ENCODE peak calls at places on chromosomes 6 and 20, in nine cellular contexts. Z, J, Q, R, B, N, K, P and S are unnamed samples. For H3K36me3, the result is how much of the 10 kb centered on the place peaks cover.

GRCh38 chr20:18585134-18585533 is 2.7 kb upstream of the DTD1 start:
- DNase-seq in Z (no peak), J (no peak), Q (no peak), R (peak), B (peak), N (no peak), K (no peak), P (no peak), S (peak)

GRCh38 chr6:170007468-170008240 is 256.2 kb downstream of the ERMARD start:
- DNase-seq in Z (no peak), J (no peak), Q (no peak), R (no peak), B (no peak), N (peak), K (no peak), P (no peak), S (no peak)

GRCh38 chr6:87907521-87907920 is 140.1 kb upstream of the SPACA1 start:
- DNase-seq in Z (no peak), J (no peak), Q (no peak), R (peak), B (peak), N (no peak), K (no peak), P (no peak), S (no peak)

GRCh38 chr6:56490994-56491393 is 151.7 kb downstream of the DST start:
- DNase-seq in Z (no peak), J (no peak), Q (no peak), R (peak), B (peak), N (no peak), K (no peak), P (no peak), S (no peak)

GRCh38 chr6:10033223-10033829 is 381.5 kb downstream of the TFAP2A start:
- DNase-seq in Z (no peak), J (no peak), Q (no peak), R (peak), B (no peak), N (peak), K (no peak), P (no peak), S (peak)

GRCh38 chr6:130020106-130020851 is 1.9 kb downstream of the L3MBTL3 start:
- DNase-seq in Z (peak), J (peak), Q (peak), R (peak), B (no peak), N (peak), K (peak), P (no peak), S (no peak)

GRCh38 chr6:110180228-110181008 is at the start of gene CDC40:
- DNase-seq in Z (peak), J (peak), Q (peak), R (no peak), B (no peak), N (peak), K (peak), P (no peak), S (no peak)

GRCh38 chr6:52741872-52742271 is 21.4 kb downstream of the GSTA2 start:
- DNase-seq in Z (no peak), J (no peak), Q (no peak), R (no peak), B (no peak), N (no peak), K (no peak), P (no peak), S (no peak)

GRCh38 chr6:107443904-107444267 is 15.5 kb downstream of the PDSS2 start:
- DNase-seq in Z (no peak), J (no peak), Q (no peak), R (no peak), B (peak), N (no peak), K (no peak), P (no peak), S (no peak)

GRCh38 chr20:61166324-61166723 is 85.7 kb upstream of the CDH4 start:
- DNase-seq in Z (no peak), J (no peak), Q (peak), R (no peak), B (peak), N (no peak), K (no peak), P (no peak), S (no peak)

GRCh38 chr6:73388800-73389512 is 5.7 kb upstream of the DDX43 start:
- DNase-seq in Z (peak), J (peak), Q (peak), R (peak), B (peak), N (peak), K (peak), P (no peak), S (peak)

GRCh38 chr6:43093361-43094289 is 17.5 kb downstream of the PTK7 start:
- DNase-seq in Z (peak), J (no peak), Q (peak), R (peak), B (no peak), N (no peak), K (no peak), P (no peak), S (no peak)

GRCh38 chr20:34995192-34995591 is 39.5 kb downstream of the MYH7B start:
- DNase-seq in Z (no peak), J (no peak), Q (no peak), R (no peak), B (no peak), N (no peak), K (no peak), P (no peak), S (no peak)

GRCh38 chr6:106084106-106084963 is 1.8 kb upstream of the PRDM1 start:
- DNase-seq in Z (no peak), J (no peak), Q (no peak), R (peak), B (peak), N (peak), K (no peak), P (no peak), S (no peak)

GRCh38 chr6:19781269-19781668 is 55.9 kb upstream of the ID4 start:
- DNase-seq in Z (no peak), J (no peak), Q (no peak), R (no peak), B (no peak), N (no peak), K (no peak), P (no peak), S (no peak)

GRCh38 chr6:12751694-12752304 is 35.2 kb downstream of the PHACTR1 start:
- DNase-seq in Z (peak), J (no peak), Q (peak), R (peak), B (peak), N (peak), K (peak), P (no peak), S (no peak)

GRCh38 chr6:2021713-2022125 is 223.7 kb downstream of the GMDS start:
- DNase-seq in Z (peak), J (no peak), Q (peak), R (peak), B (no peak), N (peak), K (peak), P (no peak), S (no peak)

GRCh38 chr6:2799936-2800527 is 34.8 kb downstream of the WRNIP1 start:
- DNase-seq in Z (peak), J (no peak), Q (no peak), R (no peak), B (no peak), N (no peak), K (no peak), P (no peak), S (no peak)

GRCh38 chr6:98946877-98947410 is 802 bp downstream of the FBXL4 start:
- DNase-seq in Z (peak), J (peak), Q (no peak), R (peak), B (no peak), N (peak), K (peak), P (no peak), S (peak)

GRCh38 chr6:101249470-101249869 is 144.0 kb upstream of the GRIK2 start:
- DNase-seq in Z (no peak), J (no peak), Q (no peak), R (no peak), B (no peak), N (no peak), K (no peak), P (no peak), S (no peak)

GRCh38 chr20:420721-421574 is 12.8 kb downstream of the RBCK1 start:
- DNase-seq in Z (no peak), J (no peak), Q (no peak), R (no peak), B (no peak), N (no peak), K (peak), P (no peak), S (peak)

GRCh38 chr20:59810376-59811187 is 122.9 kb downstream of the SYCP2 start:
- DNase-seq in Z (peak), J (no peak), Q (no peak), R (no peak), B (no peak), N (peak), K (no peak), P (peak), S (no peak)

GRCh38 chr6:121809211-121809610 is 373.8 kb downstream of the GJA1 start:
- DNase-seq in Z (no peak), J (no peak), Q (no peak), R (peak), B (no peak), N (no peak), K (no peak), P (no peak), S (no peak)

GRCh38 chr6:36120539-36120938 is 9.8 kb upstream of the MAPK13 start:
- DNase-seq in Z (peak), J (peak), Q (peak), R (no peak), B (no peak), N (no peak), K (no peak), P (no peak), S (no peak)

GRCh38 chr20:25580711-25581110 is 4.6 kb downstream of the NINL start:
- DNase-seq in Z (peak), J (no peak), Q (no peak), R (peak), B (no peak), N (no peak), K (no peak), P (no peak), S (no peak)

GRCh38 chr6:107656381-107656780 is 166.5 kb downstream of the SOBP start:
- DNase-seq in Z (no peak), J (no peak), Q (no peak), R (no peak), B (no peak), N (no peak), K (no peak), P (no peak), S (no peak)

GRCh38 chr6:135909737-135910387 is 58.4 kb downstream of the PDE7B start:
- DNase-seq in Z (peak), J (peak), Q (peak), R (peak), B (peak), N (peak), K (peak), P (no peak), S (peak)

GRCh38 chr20:19737025-19737424 is 21.0 kb upstream of the RIN2 start:
- DNase-seq in Z (no peak), J (no peak), Q (no peak), R (peak), B (peak), N (no peak), K (no peak), P (peak), S (peak)

GRCh38 chr6:141594874-141595273 is 537.9 kb upstream of the GJE1 start:
- DNase-seq in Z (no peak), J (no peak), Q (no peak), R (no peak), B (no peak), N (no peak), K (no peak), P (no peak), S (no peak)

GRCh38 chr20:63625771-63626423 is 1.0 kb downstream of the GMEB2 start:
- DNase-seq in Z (no peak), J (peak), Q (peak), R (peak), B (peak), N (peak), K (peak), P (no peak), S (no peak)

GRCh38 chr6:17305219-17306001 is 24.2 kb downstream of the RBM24 start:
- DNase-seq in Z (no peak), J (no peak), Q (no peak), R (peak), B (peak), N (peak), K (no peak), P (no peak), S (no peak)

GRCh38 chr6:333379-334002 is 41.2 kb downstream of the DUSP22 start:
- DNase-seq in Z (no peak), J (no peak), Q (no peak), R (no peak), B (no peak), N (no peak), K (no peak), P (no peak), S (no peak)

GRCh38 chr20:5781798-5782750 is 31.9 kb downstream of the SHLD1 start:
- DNase-seq in Z (peak), J (no peak), Q (no peak), R (no peak), B (no peak), N (peak), K (no peak), P (no peak), S (no peak)

GRCh38 chr6:162153991-162154390 is 573.6 kb downstream of the PRKN start:
- DNase-seq in Z (no peak), J (no peak), Q (no peak), R (no peak), B (no peak), N (no peak), K (no peak), P (no peak), S (no peak)

GRCh38 chr20:62622178-62622876 is 20.0 kb upstream of the SLCO4A1 start:
- DNase-seq in Z (no peak), J (no peak), Q (no peak), R (no peak), B (no peak), N (no peak), K (peak), P (no peak), S (no peak)

GRCh38 chr20:64145458-64146300 is 18.6 kb upstream of the MYT1 start:
- DNase-seq in Z (no peak), J (no peak), Q (no peak), R (no peak), B (no peak), N (no peak), K (no peak), P (no peak), S (no peak)

GRCh38 chr20:42530855-42531674 is 658.6 kb downstream of the PTPRT start:
- DNase-seq in Z (no peak), J (no peak), Q (peak), R (peak), B (no peak), N (peak), K (no peak), P (no peak), S (peak)

GRCh38 chr20:63116412-63117106 is 99.4 kb downstream of the YTHDF1 start:
- DNase-seq in Z (no peak), J (no peak), Q (peak), R (peak), B (no peak), N (peak), K (peak), P (no peak), S (peak)

GRCh38 chr6:54873589-54873988 is 27.0 kb downstream of the FAM83B start:
- DNase-seq in Z (no peak), J (no peak), Q (no peak), R (no peak), B (no peak), N (no peak), K (no peak), P (no peak), S (peak)

GRCh38 chr6:38244873-38245272 is 394.9 kb downstream of the BTBD9 start:
- DNase-seq in Z (no peak), J (no peak), Q (no peak), R (no peak), B (no peak), N (no peak), K (no peak), P (no peak), S (no peak)

DNA sequence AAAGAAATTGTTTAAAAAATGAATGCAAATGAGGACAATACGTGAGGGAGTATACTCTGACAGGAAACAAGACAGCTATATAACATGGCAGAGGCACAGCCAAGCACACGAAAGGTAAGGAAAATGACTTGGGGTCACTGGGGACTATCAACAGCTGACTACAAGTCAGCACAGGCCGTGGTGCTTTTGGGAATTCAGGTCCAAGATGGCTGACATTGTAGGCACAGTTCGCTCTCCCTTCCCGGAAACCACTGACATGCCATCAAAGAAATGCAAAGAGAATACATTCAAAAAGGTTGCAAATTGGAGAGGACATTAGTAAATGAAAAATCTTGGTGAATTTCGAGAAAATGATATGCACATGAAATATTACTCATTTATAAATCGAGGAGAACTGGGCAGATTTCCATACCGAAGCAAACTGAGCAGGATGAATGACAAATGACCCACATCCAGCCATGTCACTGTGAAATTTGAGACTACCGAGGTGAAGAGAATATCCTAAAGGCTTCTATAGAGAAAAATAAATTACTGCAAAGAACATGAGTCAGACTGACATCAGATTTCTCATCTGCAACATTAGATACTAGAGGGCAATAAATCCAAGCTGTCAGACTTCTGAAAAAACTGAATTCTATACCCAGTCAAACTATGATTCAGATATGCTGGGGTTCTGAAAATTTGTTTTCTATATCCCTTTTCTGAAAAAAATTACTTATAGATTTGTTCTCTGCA is 391.1 kb downstream of the BTBD9 start:
- DNase-seq in Z (no peak), J (no peak), Q (no peak), R (no peak), B (peak), N (no peak), K (no peak), P (no peak), S (peak)
- H3K36me3 ChIP-seq in Z (under half), J (under half), Q (under half), R (under half), B (under half), N (under half), K (under half), P (under half), S (under half)

GRCh38 chr20:50692553-50692933 is 1.2 kb upstream of the RIPOR3 start:
- DNase-seq in Z (no peak), J (no peak), Q (no peak), R (no peak), B (no peak), N (no peak), K (no peak), P (no peak), S (no peak)

GRCh38 chr20:50690562-50690978 is 772 bp downstream of the RIPOR3 start:
- DNase-seq in Z (no peak), J (no peak), Q (no peak), R (no peak), B (no peak), N (peak), K (no peak), P (no peak), S (no peak)

GRCh38 chr20:50691585-50692552 is 527 bp upstream of the RIPOR3 start:
- DNase-seq in Z (no peak), J (no peak), Q (peak), R (peak), B (peak), N (peak), K (no peak), P (no peak), S (no peak)

GRCh38 chr20:50689864-50690263 is 1.5 kb downstream of the RIPOR3 start:
- DNase-seq in Z (no peak), J (no peak), Q (peak), R (peak), B (no peak), N (no peak), K (peak), P (no peak), S (peak)

GRCh38 chr20:50690979-50691584 is at the start of gene RIPOR3:
- DNase-seq in Z (no peak), J (no peak), Q (no peak), R (peak), B (no peak), N (peak), K (no peak), P (no peak), S (peak)
- H3K4me3 ChIP-seq in Z (peak), J (no peak), Q (no peak), R (peak), B (peak), N (peak), K (peak), P (peak), S (no peak)

GRCh38 chr20:1509237-1509636 is 18.0 kb upstream of the SIRPB2 start:
- DNase-seq in Z (no peak), J (no peak), Q (no peak), R (peak), B (peak), N (peak), K (no peak), P (no peak), S (no peak)
- TF ChIP-seq CTCF in Z (peak), J (peak), Q (peak), R (peak), B (peak), N (peak), K (no peak), P (no peak), S (no peak)

GRCh38 chr20:43603124-43603523 is 12.4 kb downstream of the IFT52 start:
- DNase-seq in Z (no peak), J (no peak), Q (no peak), R (no peak), B (no peak), N (no peak), K (no peak), P (no peak), S (no peak)
- H3K36me3 ChIP-seq in Z (under half), J (under half), Q (under half), R (under half), B (under half), N (under half), K (under half), P (under half), S (under half)

GRCh38 chr6:166277021-166277420 is 31.2 kb downstream of the PRR18 start:
- DNase-seq in Z (no peak), J (no peak), Q (peak), R (peak), B (no peak), N (peak), K (no peak), P (peak), S (no peak)
- H3K4me3 ChIP-seq in Z (no peak), J (no peak), Q (no peak), R (no peak), B (no peak), N (no peak), K (no peak), P (no peak), S (no peak)

DNA sequence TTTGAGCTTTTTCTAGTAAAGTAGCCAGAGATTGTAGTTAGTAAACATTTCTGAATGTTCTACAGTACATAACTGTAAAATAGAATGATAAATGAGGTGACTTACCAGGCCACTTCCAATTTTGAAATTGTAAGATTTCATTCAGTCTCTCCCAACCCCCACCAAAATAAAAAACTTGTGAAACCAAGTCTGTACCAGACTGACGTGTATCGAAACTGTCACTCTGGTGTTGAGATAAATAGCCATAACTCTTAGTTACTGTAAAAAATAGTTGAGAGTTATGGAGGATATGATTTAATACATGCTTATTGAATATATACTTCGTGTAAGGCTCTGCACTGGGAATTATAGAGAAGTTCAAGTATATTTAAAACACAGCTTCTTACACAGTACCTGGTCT is 455.7 kb downstream of the PLCB1 start:
- DNase-seq in Z (no peak), J (no peak), Q (no peak), R (no peak), B (no peak), N (no peak), K (no peak), P (no peak), S (no peak)
- TF ChIP-seq CTCF in Z (no peak), J (no peak), Q (no peak), R (no peak), B (no peak), N (no peak), K (no peak), P (no peak), S (no peak)